ENCODE peak calls at places on chromosomes 5 and 9, in six cellular contexts. H, C, G, Y, W and X are unnamed samples.

GRCh38 chr5:135868681-135869080 is 27.0 kb downstream of the IL9 start:
- DNase-seq in H (no peak), C (no peak), G (no peak), Y (no peak), W (no peak), X (no peak)

GRCh38 chr5:168995024-168995423 is 305.9 kb downstream of the SLIT3 start:
- DNase-seq in H (no peak), C (no peak), G (no peak), Y (no peak), W (no peak), X (no peak)

GRCh38 chr9:90907790-90908189 is 106.2 kb downstream of the SYK start:
- DNase-seq in H (no peak), C (no peak), G (no peak), Y (no peak), W (no peak), X (no peak)

GRCh38 chr9:113957778-113958430 is 81.8 kb downstream of the ZNF618 start:
- DNase-seq in H (no peak), C (peak; percentile 60), G (no peak), Y (peak; percentile 89), W (peak; percentile 74), X (no peak)

GRCh38 chr9:124077915-124078572 is 66.5 kb downstream of the LHX2 start:
- DNase-seq in H (no peak), C (peak; percentile 13), G (no peak), Y (peak; percentile 14), W (no peak), X (no peak)

GRCh38 chr5:24353606-24354005 is 291.2 kb downstream of the CDH10 start:
- DNase-seq in H (no peak), C (no peak), G (no peak), Y (no peak), W (no peak), X (no peak)

GRCh38 chr5:14039063-14039462 is 94.6 kb upstream of the DNAH5 start:
- DNase-seq in H (no peak), C (no peak), G (no peak), Y (peak; percentile 50), W (no peak), X (no peak)

GRCh38 chr9:129259373-129259772 is 81.3 kb upstream of the IER5L start:
- DNase-seq in H (no peak), C (no peak), G (no peak), Y (no peak), W (no peak), X (no peak)

GRCh38 chr5:55625603-55625875 is 86.6 kb downstream of the SLC38A9 start:
- DNase-seq in H (no peak), C (no peak), G (no peak), Y (no peak), W (no peak), X (no peak)

GRCh38 chr5:57858905-57859304 is 376.3 kb upstream of the ACTBL2 start:
- DNase-seq in H (no peak), C (no peak), G (no peak), Y (no peak), W (no peak), X (no peak)

GRCh38 chr5:98810206-98810605 is 36.7 kb downstream of the RGMB start:
- DNase-seq in H (no peak), C (no peak), G (no peak), Y (no peak), W (no peak), X (no peak)

GRCh38 chr5:58497956-58498942 is 7.0 kb downstream of the GAPT start:
- DNase-seq in H (peak; percentile 51), C (peak; percentile 46), G (no peak), Y (peak; percentile 68), W (no peak), X (no peak)

GRCh38 chr5:173715607-173716006 is 99.2 kb upstream of the BOD1 start:
- DNase-seq in H (no peak), C (no peak), G (no peak), Y (no peak), W (no peak), X (no peak)

GRCh38 chr5:179866241-179867078 is 7.8 kb upstream of the MRNIP start:
- DNase-seq in H (no peak), C (no peak), G (peak; percentile 58), Y (no peak), W (no peak), X (peak; percentile 45)

GRCh38 chr5:168291281-168291960 is at the start of gene WWC1:
- DNase-seq in H (peak; percentile 59), C (peak; percentile 93), G (no peak), Y (peak; percentile 77), W (no peak), X (peak; percentile 88)

GRCh38 chr5:181223729-181224389 is 778 bp downstream of the TRIM41 start:
- DNase-seq in H (peak; percentile 64), C (peak; percentile 49), G (peak; percentile 71), Y (peak; percentile 70), W (no peak), X (peak; percentile 72)